ENCODE peak calls at places on chromosomes 7 and 10, in five cellular contexts. H, N, F, K and R are unnamed samples.

GRCh38 chr7:131007439-131008330 is 273.7 kb upstream of the KLF14 start:
- DNase-seq in H (peak; percentile 79), N (no peak), F (peak; percentile 40), K (peak; percentile 48), R (no peak)

GRCh38 chr7:30526163-30526562 is 21.5 kb upstream of the GGCT start:
- DNase-seq in H (no peak), N (no peak), F (no peak), K (no peak), R (no peak)

GRCh38 chr10:132557696-132558515 is 20.3 kb downstream of the INPP5A start:
- DNase-seq in H (no peak), N (no peak), F (no peak), K (no peak), R (no peak)

GRCh38 chr10:101694674-101695403 is at the start of gene FBXW4:
- DNase-seq in H (peak; percentile 60), N (no peak), F (peak; percentile 50), K (peak; percentile 67), R (peak; percentile 45)

GRCh38 chr10:110918269-110918632 is 729 bp downstream of the BBIP1 start:
- DNase-seq in H (peak; percentile 89), N (no peak), F (peak; percentile 97), K (no peak), R (no peak)

GRCh38 chr7:151940048-151940845 is 16.0 kb upstream of the GALNTL5 start:
- DNase-seq in H (no peak), N (no peak), F (peak; percentile 39), K (no peak), R (no peak)

GRCh38 chr7:112018305-112019030 is 187.7 kb downstream of the DOCK4 start:
- DNase-seq in H (no peak), N (no peak), F (no peak), K (no peak), R (no peak)

GRCh38 chr7:97017197-97018125 is 7.2 kb downstream of the DLX5 start:
- DNase-seq in H (no peak), N (no peak), F (no peak), K (no peak), R (no peak)

GRCh38 chr10:50512743-50513416 is 110.9 kb downstream of the SGMS1 start:
- DNase-seq in H (no peak), N (no peak), F (no peak), K (peak; percentile 19), R (no peak)

GRCh38 chr10:3964516-3964915 is 179.5 kb upstream of the KLF6 start:
- DNase-seq in H (no peak), N (no peak), F (no peak), K (no peak), R (no peak)

GRCh38 chr10:35613597-35614226 is 8.6 kb downstream of the GJD4 start:
- DNase-seq in H (peak; percentile 22), N (no peak), F (no peak), K (no peak), R (no peak)

GRCh38 chr7:22667562-22668239 is 59.3 kb upstream of the IL6 start:
- DNase-seq in H (peak; percentile 34), N (no peak), F (no peak), K (no peak), R (no peak)
- H3K27ac ChIP-seq in H (peak overlapping the region; percentile 38), N (no peak overlapping the region), F (no peak overlapping the region), K (no peak overlapping the region), R (no peak overlapping the region)

GRCh38 chr7:27149817-27150567 is 2.4 kb downstream of the HOXA3 start:
- DNase-seq in H (no peak), N (no peak), F (no peak), K (peak; percentile 24), R (no peak)

GRCh38 chr7:27148776-27149641 is 1.4 kb upstream of the HOXA6 start:
- DNase-seq in H (no peak), N (no peak), F (no peak), K (no peak), R (no peak)

GRCh38 chr7:27146491-27147210 is 923 bp downstream of the HOXA6 start:
- DNase-seq in H (no peak), N (no peak), F (no peak), K (no peak), R (no peak)

GRCh38 chr7:27147211-27148030 is at the start of gene HOXA6:
- DNase-seq in H (no peak), N (no peak), F (no peak), K (no peak), R (no peak)

DNA sequence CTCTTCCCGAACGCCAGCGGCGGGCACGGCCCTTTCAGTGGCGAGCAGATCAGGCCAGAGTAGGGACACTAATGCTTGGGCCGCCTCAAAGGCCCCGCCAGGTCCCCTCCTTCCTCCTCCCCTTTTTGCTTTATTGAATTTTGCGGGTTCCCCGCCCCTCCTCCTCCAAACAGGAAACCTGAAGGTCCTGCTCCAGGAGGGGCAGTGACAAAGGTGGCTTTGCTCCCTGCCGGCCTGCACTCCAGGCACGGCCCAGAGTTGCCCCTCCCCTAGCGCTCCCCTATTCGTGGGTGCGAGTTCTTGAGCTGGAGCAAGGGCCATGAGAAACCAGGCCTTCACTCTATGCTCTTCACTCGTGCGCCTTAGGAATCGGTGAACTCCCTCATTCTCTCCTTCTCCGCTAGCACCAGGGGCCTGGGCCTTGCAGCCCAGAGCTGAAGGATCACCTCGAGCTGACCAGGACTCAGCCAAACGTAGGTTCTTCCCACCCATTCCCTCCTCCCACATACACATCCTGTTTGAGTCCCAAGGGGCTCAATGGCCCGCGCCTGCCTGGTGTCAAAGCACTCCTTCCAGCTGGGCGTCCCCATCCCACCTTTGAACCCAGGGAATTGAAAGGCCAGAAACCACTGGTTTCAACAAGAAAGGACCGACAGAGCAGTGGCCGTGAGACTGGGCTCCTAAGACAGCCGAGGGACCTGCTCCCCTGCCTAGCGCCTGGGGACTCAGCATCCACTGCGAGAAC is 629 bp upstream of the HOXA6 start:
- DNase-seq in H (no peak), N (no peak), F (no peak), K (no peak), R (no peak)
- H3K27ac ChIP-seq in H (no peak overlapping the region), N (no peak overlapping the region), F (peak overlapping the region; percentile 30), K (no peak overlapping the region), R (no peak overlapping the region)

GRCh38 chr10:14612873-14613569 is 161.7 kb downstream of the FAM107B start:
- DNase-seq in H (no peak), N (no peak), F (no peak), K (no peak), R (no peak)
- H3K27ac ChIP-seq in H (peak overlapping the region; percentile 81), N (no peak overlapping the region), F (no peak overlapping the region), K (no peak overlapping the region), R (no peak overlapping the region)

DNA sequence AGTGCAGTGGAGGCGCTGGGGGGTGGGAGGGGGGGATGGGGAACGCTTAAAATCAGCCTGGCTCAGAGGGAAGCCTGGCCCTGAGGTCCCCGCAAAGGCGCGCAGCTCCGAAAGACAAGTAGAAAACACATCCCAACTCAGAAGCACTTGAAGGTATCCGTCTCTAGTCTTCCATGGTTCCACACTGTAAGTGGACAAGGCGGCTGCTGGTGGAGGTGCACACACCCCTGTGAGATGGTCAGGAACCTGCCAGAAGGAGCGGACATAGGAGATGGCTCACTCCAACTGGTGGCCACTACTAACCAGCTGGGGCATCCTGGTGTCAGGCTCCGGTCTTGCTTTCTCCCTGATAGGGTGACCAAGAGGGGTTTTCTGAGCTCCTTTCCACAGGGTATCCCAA is 41.7 kb downstream of the CTBP2 start:
- DNase-seq in H (no peak), N (peak; percentile 26), F (no peak), K (no peak), R (no peak)
- H3K27ac ChIP-seq in H (no peak overlapping the region), N (peak overlapping the region; percentile 21), F (peak overlapping the region; percentile 74), K (no peak overlapping the region), R (no peak overlapping the region)

DNA sequence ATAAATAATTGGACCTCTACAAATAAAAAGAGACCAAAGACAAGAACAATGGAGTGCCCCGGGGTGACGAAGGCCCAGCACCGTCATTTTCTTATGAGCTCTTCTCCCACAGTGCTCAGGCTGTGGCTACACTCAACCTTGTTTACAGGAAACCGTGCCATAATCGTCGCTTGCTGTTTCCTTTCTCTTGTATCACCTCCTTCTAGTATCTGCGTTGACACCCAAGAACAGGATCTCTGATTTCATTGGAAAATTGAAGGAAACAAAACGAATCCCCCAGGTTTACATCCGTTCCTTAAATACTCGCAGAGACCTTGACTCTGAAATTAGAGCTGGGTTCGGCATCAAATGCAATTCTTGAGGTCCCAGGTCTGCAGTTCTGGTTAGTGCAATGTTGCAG is 1.7 kb upstream of the IGFBP3 start:
- DNase-seq in H (no peak), N (no peak), F (no peak), K (peak; percentile 8), R (peak; percentile 5)
- H3K27ac ChIP-seq in H (peak overlapping the region; percentile 77), N (peak overlapping the region; percentile 70), F (peak overlapping the region; percentile 49), K (no peak overlapping the region), R (no peak overlapping the region)